ENCODE peak calls at places on chromosomes 11 and 22, in five cellular contexts. One of them, this sample, is unnamed.

GRCh38 chr22:49650336-49651241 is 177.1 kb downstream of the BRD1 start:
- DNase-seq in K562: no peak
- DNase-seq in GM12891: no peak
- DNase-seq in H1: no peak
- DNase-seq in GM12878: no peak
- DNase-seq in this sample: no peak

GRCh38 chr11:57345555-57346151 is 7.5 kb downstream of the P2RX3 start:
- DNase-seq in K562: peak
- DNase-seq in GM12891: peak
- DNase-seq in H1: no peak
- DNase-seq in GM12878: no peak
- DNase-seq in this sample: peak

GRCh38 chr11:967995-968751 is 42.5 kb downstream of the AP2A2 start:
- DNase-seq in K562: no peak
- DNase-seq in GM12891: no peak
- DNase-seq in H1: no peak
- DNase-seq in GM12878: no peak
- DNase-seq in this sample: no peak

GRCh38 chr11:69523453-69523852 is 42.0 kb downstream of the LINC01488 start:
- DNase-seq in K562: no peak
- DNase-seq in GM12891: no peak
- DNase-seq in H1: no peak
- DNase-seq in GM12878: no peak
- DNase-seq in this sample: no peak

GRCh38 chr11:71252434-71252781 is at the start of gene SHANK2:
- DNase-seq in K562: no peak
- DNase-seq in GM12891: no peak
- DNase-seq in H1: no peak
- DNase-seq in GM12878: no peak
- DNase-seq in this sample: no peak

GRCh38 chr11:68380786-68381622 is 68.6 kb downstream of the LRP5 start:
- DNase-seq in K562: no peak
- DNase-seq in GM12891: no peak
- DNase-seq in H1: no peak
- DNase-seq in GM12878: no peak
- DNase-seq in this sample: no peak

GRCh38 chr11:29629281-29629680 is 387.5 kb downstream of the KCNA4 start:
- DNase-seq in K562: no peak
- DNase-seq in GM12891: no peak
- DNase-seq in H1: no peak
- DNase-seq in GM12878: no peak
- DNase-seq in this sample: no peak

GRCh38 chr11:95584180-95584579 is 205.4 kb downstream of the FAM76B start:
- DNase-seq in K562: no peak
- DNase-seq in GM12891: no peak
- DNase-seq in H1: no peak
- DNase-seq in GM12878: no peak
- DNase-seq in this sample: no peak

GRCh38 chr11:66902486-66903177 is 45.8 kb downstream of the LRFN4 start:
- DNase-seq in K562: no peak
- DNase-seq in GM12891: no peak
- DNase-seq in H1: no peak
- DNase-seq in GM12878: no peak
- DNase-seq in this sample: no peak

GRCh38 chr11:44421090-44421675 is 111.2 kb upstream of the ALX4 start:
- DNase-seq in K562: no peak
- DNase-seq in GM12891: no peak
- DNase-seq in H1: no peak
- DNase-seq in GM12878: no peak
- DNase-seq in this sample: no peak

GRCh38 chr11:14934641-14935351 is 37.4 kb downstream of the CALCA start:
- DNase-seq in K562: no peak
- DNase-seq in GM12891: no peak
- DNase-seq in H1: no peak
- DNase-seq in GM12878: no peak
- DNase-seq in this sample: no peak

GRCh38 chr11:114237321-114238280 is 58.6 kb upstream of the NNMT start:
- DNase-seq in K562: no peak
- DNase-seq in GM12891: no peak
- DNase-seq in H1: no peak
- DNase-seq in GM12878: no peak
- DNase-seq in this sample: no peak

GRCh38 chr11:79507726-79508125 is 66.9 kb upstream of the TENM4 start:
- DNase-seq in K562: no peak
- DNase-seq in GM12891: no peak
- DNase-seq in H1: no peak
- DNase-seq in GM12878: no peak
- DNase-seq in this sample: no peak

DNA sequence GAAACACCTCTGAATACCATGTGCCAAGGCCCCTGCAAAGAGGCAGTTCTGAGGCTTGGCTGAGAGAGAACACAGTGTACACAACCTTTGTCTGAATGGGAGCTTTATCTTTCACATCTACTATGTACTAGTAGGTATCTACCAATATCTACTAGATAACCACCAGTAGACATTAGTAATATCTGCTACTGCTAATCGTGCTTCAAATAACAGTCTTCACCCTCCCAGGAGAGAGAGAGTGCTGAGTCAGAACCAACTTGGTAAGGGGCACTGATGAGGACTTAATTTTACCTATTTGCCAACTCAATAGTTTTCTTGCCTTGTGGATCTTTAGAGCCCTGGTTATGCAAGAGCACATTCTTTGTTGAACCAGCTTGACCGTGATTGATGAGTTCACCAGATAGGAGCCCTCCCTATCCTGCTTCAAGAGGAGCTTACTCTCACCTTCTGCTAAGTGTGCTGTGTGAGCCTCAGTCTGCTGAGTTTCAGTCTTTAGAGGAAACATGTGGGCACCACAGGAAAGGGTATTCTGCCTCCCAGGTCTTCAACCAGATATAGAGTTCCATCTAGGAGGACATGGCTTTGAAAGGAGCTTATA is 967.5 kb downstream of the NTM start:
- DNase-seq in K562: no peak
- DNase-seq in GM12891: no peak
- DNase-seq in H1: no peak
- DNase-seq in GM12878: no peak
- DNase-seq in this sample: no peak
- TF ChIP-seq TAF1 in K562: no peak
- TF ChIP-seq TAF1 in GM12891: no peak
- TF ChIP-seq TAF1 in H1: no peak
- TF ChIP-seq TAF1 in GM12878: no peak
- TF ChIP-seq TAF1 in this sample: no peak

GRCh38 chr11:131593301-131593700 is 222.9 kb downstream of the NTM start:
- DNase-seq in K562: no peak
- DNase-seq in GM12891: no peak
- DNase-seq in H1: no peak
- DNase-seq in GM12878: no peak
- DNase-seq in this sample: no peak
- TF ChIP-seq POLR2AphosphoS5 in K562: no peak
- TF ChIP-seq POLR2AphosphoS5 in GM12891: no peak
- TF ChIP-seq POLR2AphosphoS5 in H1: no peak
- TF ChIP-seq POLR2AphosphoS5 in GM12878: no peak
- TF ChIP-seq POLR2AphosphoS5 in this sample: no peak

DNA sequence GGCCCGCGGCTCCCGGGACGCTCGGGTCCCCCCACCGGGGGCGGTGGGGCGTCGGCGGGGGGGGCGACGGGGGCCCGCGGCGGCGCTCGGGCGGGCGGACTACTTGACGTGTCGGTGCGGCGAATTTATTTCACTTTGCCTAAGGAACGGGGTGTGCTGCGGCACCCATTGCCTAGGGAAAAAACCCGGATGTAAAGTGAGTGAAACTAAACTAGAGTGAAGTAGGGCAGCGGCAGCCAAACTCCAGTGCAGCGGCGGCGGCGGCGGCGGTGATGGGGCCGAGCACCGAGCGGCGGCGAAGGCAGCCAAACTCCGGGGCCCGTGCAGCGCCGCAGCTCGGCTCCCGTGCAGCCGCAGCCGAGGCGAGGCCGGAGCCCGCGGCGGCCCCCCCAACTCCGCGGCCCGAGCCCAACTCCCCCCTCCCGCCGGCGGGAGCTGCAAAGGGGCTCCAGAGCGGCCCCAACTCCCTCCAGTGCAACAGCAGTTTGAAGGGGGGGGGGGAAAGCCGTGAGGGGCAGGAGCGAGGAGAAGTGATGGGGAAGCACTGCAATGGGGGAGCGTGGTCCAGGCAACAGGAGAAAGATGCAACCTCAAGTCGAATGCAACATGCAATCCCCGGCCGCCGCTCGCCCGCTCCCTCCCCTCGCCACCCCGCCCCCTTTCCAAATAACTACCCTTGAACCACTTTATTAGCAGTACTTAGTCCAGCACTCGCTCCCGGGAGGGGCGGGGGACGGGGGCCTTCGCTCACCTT is 647 bp upstream of the PHF21A start:
- DNase-seq in K562: peak
- DNase-seq in GM12891: no peak
- DNase-seq in H1: no peak
- DNase-seq in GM12878: no peak
- DNase-seq in this sample: peak
- TF ChIP-seq POLR2A in K562: no peak
- TF ChIP-seq POLR2A in GM12891: no peak
- TF ChIP-seq POLR2A in H1: peak
- TF ChIP-seq POLR2A in GM12878: peak
- TF ChIP-seq POLR2A in this sample: no peak

GRCh38 chr11:64539711-64540420 is 51.2 kb upstream of the SLC22A12 start:
- DNase-seq in K562: no peak
- DNase-seq in GM12891: no peak
- DNase-seq in H1: no peak
- DNase-seq in GM12878: no peak
- DNase-seq in this sample: no peak
- TF ChIP-seq TAF1 in K562: no peak
- TF ChIP-seq TAF1 in GM12891: no peak
- TF ChIP-seq TAF1 in H1: no peak
- TF ChIP-seq TAF1 in GM12878: no peak
- TF ChIP-seq TAF1 in this sample: no peak

This sample was measured in GM12892.